ENCODE peak calls at places on chromosomes 12 and 14, in four cellular contexts. One of them, this sample, is unnamed.
A peak's percentile ranks its signal among the peaks of the same experiment; 100 is the strongest.

GRCh38 chr12:5017638-5018348 is 25.9 kb upstream of the KCNA5 start:
- DNase-seq in stimulated activated CD8-positive, alpha-beta memory T cell treated with anti-CD3 and anti-CD28 coated beads, Interleukin-15, amount 100 ng/mL, for 24 hours: no peak
- DNase-seq in mucosa of descending colon: no peak
- DNase-seq in Calu3: no peak
- DNase-seq in this sample: no peak

GRCh38 chr12:52086366-52086765 is 6.9 kb downstream of the SMIM41 start:
- DNase-seq in Calu3: no peak
- DNase-seq in mucosa of descending colon: peak; percentile 64
- DNase-seq in stimulated activated CD8-positive, alpha-beta memory T cell treated with anti-CD3 and anti-CD28 coated beads, Interleukin-15, amount 100 ng/mL, for 24 hours: no peak
- DNase-seq in this sample: no peak

GRCh38 chr12:34605510-34605887 is 583.2 kb downstream of the ALG10 start:
- DNase-seq in Calu3: no peak
- DNase-seq in stimulated activated CD8-positive, alpha-beta memory T cell treated with anti-CD3 and anti-CD28 coated beads, Interleukin-15, amount 100 ng/mL, for 24 hours: no peak
- DNase-seq in mucosa of descending colon: no peak
- DNase-seq in this sample: no peak

GRCh38 chr14:85617799-85618198 is 87.9 kb downstream of the FLRT2 start:
- DNase-seq in stimulated activated CD8-positive, alpha-beta memory T cell treated with anti-CD3 and anti-CD28 coated beads, Interleukin-15, amount 100 ng/mL, for 24 hours: no peak
- DNase-seq in mucosa of descending colon: no peak
- DNase-seq in Calu3: no peak
- DNase-seq in this sample: peak; percentile 53

GRCh38 chr14:88470542-88471440 is 84.0 kb downstream of the PTPN21 start:
- DNase-seq in mucosa of descending colon: no peak
- DNase-seq in Calu3: no peak
- DNase-seq in stimulated activated CD8-positive, alpha-beta memory T cell treated with anti-CD3 and anti-CD28 coated beads, Interleukin-15, amount 100 ng/mL, for 24 hours: no peak
- DNase-seq in this sample: no peak

GRCh38 chr12:79012616-79013015 is 148.0 kb downstream of the SYT1 start:
- DNase-seq in stimulated activated CD8-positive, alpha-beta memory T cell treated with anti-CD3 and anti-CD28 coated beads, Interleukin-15, amount 100 ng/mL, for 24 hours: no peak
- DNase-seq in Calu3: no peak
- DNase-seq in mucosa of descending colon: no peak
- DNase-seq in this sample: no peak

GRCh38 chr12:32549675-32550079 is 129.4 kb upstream of the DNM1L start:
- DNase-seq in stimulated activated CD8-positive, alpha-beta memory T cell treated with anti-CD3 and anti-CD28 coated beads, Interleukin-15, amount 100 ng/mL, for 24 hours: no peak
- DNase-seq in Calu3: no peak
- DNase-seq in mucosa of descending colon: no peak
- DNase-seq in this sample: no peak

GRCh38 chr14:50520947-50521815 is 11.2 kb downstream of the MAP4K5 start:
- DNase-seq in stimulated activated CD8-positive, alpha-beta memory T cell treated with anti-CD3 and anti-CD28 coated beads, Interleukin-15, amount 100 ng/mL, for 24 hours: no peak
- DNase-seq in Calu3: peak; percentile 46
- DNase-seq in mucosa of descending colon: no peak
- DNase-seq in this sample: no peak

GRCh38 chr14:100531591-100532121 is 55.6 kb downstream of the BEGAIN start:
- DNase-seq in Calu3: no peak
- DNase-seq in mucosa of descending colon: peak; percentile 33
- DNase-seq in stimulated activated CD8-positive, alpha-beta memory T cell treated with anti-CD3 and anti-CD28 coated beads, Interleukin-15, amount 100 ng/mL, for 24 hours: no peak
- DNase-seq in this sample: no peak

GRCh38 chr12:131571827-131572226 is 139.1 kb upstream of the SFSWAP start:
- DNase-seq in mucosa of descending colon: no peak
- DNase-seq in stimulated activated CD8-positive, alpha-beta memory T cell treated with anti-CD3 and anti-CD28 coated beads, Interleukin-15, amount 100 ng/mL, for 24 hours: no peak
- DNase-seq in Calu3: no peak
- DNase-seq in this sample: no peak

GRCh38 chr12:10636124-10636523 is 22.7 kb upstream of the MAGOHB start:
- DNase-seq in Calu3: no peak
- DNase-seq in mucosa of descending colon: no peak
- DNase-seq in stimulated activated CD8-positive, alpha-beta memory T cell treated with anti-CD3 and anti-CD28 coated beads, Interleukin-15, amount 100 ng/mL, for 24 hours: no peak
- DNase-seq in this sample: no peak

GRCh38 chr12:63495974-63496373 is 172.3 kb downstream of the DPY19L2 start:
- DNase-seq in stimulated activated CD8-positive, alpha-beta memory T cell treated with anti-CD3 and anti-CD28 coated beads, Interleukin-15, amount 100 ng/mL, for 24 hours: no peak
- DNase-seq in mucosa of descending colon: no peak
- DNase-seq in Calu3: no peak
- DNase-seq in this sample: no peak

GRCh38 chr14:102866982-102867761 is 55.3 kb upstream of the AMN start:
- DNase-seq in Calu3: no peak
- DNase-seq in mucosa of descending colon: no peak
- DNase-seq in stimulated activated CD8-positive, alpha-beta memory T cell treated with anti-CD3 and anti-CD28 coated beads, Interleukin-15, amount 100 ng/mL, for 24 hours: no peak
- DNase-seq in this sample: no peak

GRCh38 chr12:93003540-93004239 is 74.6 kb upstream of the EEA1 start:
- DNase-seq in Calu3: no peak
- DNase-seq in mucosa of descending colon: no peak
- DNase-seq in stimulated activated CD8-positive, alpha-beta memory T cell treated with anti-CD3 and anti-CD28 coated beads, Interleukin-15, amount 100 ng/mL, for 24 hours: no peak
- DNase-seq in this sample: no peak

This sample was measured in NCI-H1417.